ENCODE peak calls at places on chromosomes 5 and 9, in eight cellular contexts. G is testis; D is CD8-positive, alpha-beta T cell; A is IMR-90; Q is tibial artery; P is mesendoderm; R is OCI-LY7; K is GM23248. Y is an unnamed sample.

GRCh38 chr9:10371824-10372223 is 241.0 kb downstream of the PTPRD start:
- DNase-seq in G (no peak), D (no peak), A (no peak), Q (no peak), P (peak; percentile 51), R (no peak), K (no peak), Y (no peak)

GRCh38 chr9:88980732-88981336 is 10.4 kb upstream of the S1PR3 start:
- DNase-seq in G (no peak), D (no peak), A (peak; percentile 86), Q (peak; percentile 1), P (no peak), R (no peak), K (peak; percentile 92), Y (no peak)

GRCh38 chr9:114114364-114114763 is 15.3 kb upstream of the KIF12 start:
- DNase-seq in G (no peak), D (no peak), A (peak; percentile 63), Q (no peak), P (no peak), R (no peak), K (peak; percentile 71), Y (no peak)

GRCh38 chr5:15420201-15420600 is 79.8 kb upstream of the FBXL7 start:
- DNase-seq in G (peak; percentile 63), D (no peak), A (no peak), Q (peak; percentile 58), P (no peak), R (no peak), K (no peak), Y (no peak)

GRCh38 chr5:16578474-16578883 is 38.3 kb downstream of the RETREG1 start:
- DNase-seq in G (no peak), D (no peak), A (no peak), Q (no peak), P (no peak), R (no peak), K (no peak), Y (peak; percentile 70)

GRCh38 chr5:93294996-93295395 is 286.0 kb downstream of the NR2F1-AS1 start:
- DNase-seq in G (no peak), D (no peak), A (peak; percentile 44), Q (no peak), P (no peak), R (no peak), K (no peak), Y (no peak)

GRCh38 chr9:130172161-130172857 is at the start of gene NCS1:
- DNase-seq in G (peak; percentile 73), D (peak; percentile 48), A (peak; percentile 61), Q (peak; percentile 71), P (peak; percentile 56), R (no peak), K (peak; percentile 87), Y (peak; percentile 90)

GRCh38 chr5:171162602-171163001 is 146.4 kb upstream of the TLX3 start:
- DNase-seq in G (no peak), D (no peak), A (peak; percentile 25), Q (no peak), P (peak; percentile 73), R (no peak), K (peak; percentile 19), Y (peak; percentile 75)

GRCh38 chr5:15533124-15533893 is 33.3 kb downstream of the FBXL7 start:
- DNase-seq in G (no peak), D (no peak), A (peak; percentile 55), Q (no peak), P (no peak), R (no peak), K (peak; percentile 79), Y (no peak)

GRCh38 chr9:13993482-13994267 is 320.3 kb downstream of the NFIB start:
- DNase-seq in G (no peak), D (no peak), A (no peak), Q (no peak), P (no peak), R (no peak), K (no peak), Y (no peak)

GRCh38 chr5:104472811-104473210 is 910.2 kb upstream of the NUDT12 start:
- DNase-seq in G (no peak), D (no peak), A (no peak), Q (no peak), P (no peak), R (no peak), K (no peak), Y (no peak)

GRCh38 chr5:83281658-83282057 is 189.9 kb upstream of the VCAN start:
- DNase-seq in G (no peak), D (no peak), A (peak; percentile 35), Q (no peak), P (no peak), R (no peak), K (peak; percentile 76), Y (no peak)

GRCh38 chr5:169063269-169063919 is 237.5 kb downstream of the SLIT3 start:
- DNase-seq in G (no peak), D (no peak), A (no peak), Q (no peak), P (peak; percentile 32), R (no peak), K (no peak), Y (no peak)

GRCh38 chr9:137083418-137084004 is 3.3 kb upstream of the MAN1B1 start:
- DNase-seq in G (no peak), D (no peak), A (peak; percentile 97), Q (peak; percentile 84), P (peak; percentile 72), R (no peak), K (peak; percentile 98), Y (peak; percentile 96)

GRCh38 chr5:76372320-76373054 is 30.6 kb upstream of the IQGAP2 start:
- DNase-seq in G (no peak), D (no peak), A (peak; percentile 95), Q (no peak), P (peak; percentile 88), R (no peak), K (peak; percentile 92), Y (no peak)

GRCh38 chr9:120439147-120439546 is 140.8 kb downstream of the CDK5RAP2 start:
- DNase-seq in G (no peak), D (no peak), A (peak; percentile 23), Q (no peak), P (peak; percentile 57), R (peak; percentile 25), K (peak; percentile 33), Y (peak; percentile 27)

GRCh38 chr5:26663500-26663899 is 374.9 kb downstream of the CDH9 start:
- DNase-seq in G (no peak), D (no peak), A (no peak), Q (no peak), P (no peak), R (no peak), K (no peak), Y (no peak)

GRCh38 chr5:88883059-88883565 is at the start of gene MEF2C:
- DNase-seq in G (peak; percentile 85), D (no peak), A (peak; percentile 81), Q (peak; percentile 77), P (peak; percentile 54), R (peak; percentile 78), K (peak; percentile 87), Y (peak; percentile 53)

GRCh38 chr9:125524522-125524921 is 182.5 kb downstream of the MAPKAP1 start:
- DNase-seq in G (no peak), D (no peak), A (peak; percentile 23), Q (no peak), P (peak; percentile 95), R (no peak), K (no peak), Y (no peak)

GRCh38 chr9:129111143-129111761 is at the start of gene PTPA:
- DNase-seq in G (peak; percentile 85), D (peak; percentile 86), A (peak; percentile 85), Q (peak; percentile 81), P (peak; percentile 91), R (peak; percentile 94), K (peak; percentile 96), Y (peak; percentile 90)
- H3K36me3 ChIP-seq in G (no peaks in the 10 kb centered on the region), D (no peaks in the 10 kb centered on the region), A (peaks cover 13% of the 10 kb centered on the region), Q (peaks cover 5% of the 10 kb centered on the region), P (no peaks in the 10 kb centered on the region), R (no peaks in the 10 kb centered on the region), K (no peaks in the 10 kb centered on the region), Y (peaks cover 2% of the 10 kb centered on the region)

GRCh38 chr9:128419061-128419925 is 1.4 kb upstream of the CERCAM start:
- DNase-seq in G (peak; percentile 18), D (no peak), A (peak; percentile 30), Q (no peak), P (no peak), R (no peak), K (peak; percentile 67), Y (peak; percentile 56)
- H3K4me3 ChIP-seq in G (peak overlapping the region; percentile 78), D (peak overlapping the region; percentile 61), A (no peak overlapping the region), Q (peak overlapping the region; percentile 99), P (no peak overlapping the region), R (no peak overlapping the region), K (peak overlapping the region; percentile 92), Y (peak overlapping the region; percentile 85)

GRCh38 chr5:12911156-12911555 is 1006.9 kb upstream of the CTNND2 start:
- DNase-seq in G (no peak), D (no peak), A (no peak), Q (no peak), P (no peak), R (no peak), K (no peak), Y (no peak)
- H3K27ac ChIP-seq in G (no peak overlapping the region), D (no peak overlapping the region), A (no peak overlapping the region), Q (no peak overlapping the region), P (no peak overlapping the region), R (no peak overlapping the region), K (no peak overlapping the region), Y (no peak overlapping the region)

GRCh38 chr5:138829341-138829740 is 45.8 kb downstream of the LRRTM2 start:
- DNase-seq in G (no peak), D (no peak), A (peak; percentile 31), Q (no peak), P (no peak), R (no peak), K (peak; percentile 68), Y (no peak)
- H3K36me3 ChIP-seq in G (no peaks in the 10 kb centered on the region), D (no peaks in the 10 kb centered on the region), A (peaks cover 30% of the 10 kb centered on the region), Q (peaks cover 7% of the 10 kb centered on the region), P (peaks cover 2% of the 10 kb centered on the region), R (no peaks in the 10 kb centered on the region), K (peaks cover 27% of the 10 kb centered on the region), Y (peaks cover 49% of the 10 kb centered on the region)

Y was measured in WERI-Rb-1.